ENCODE peak calls at places on chromosomes 7 and 10, in nine cellular contexts. P is GM12878, W is transverse colon, Y is sigmoid colon, Z is K562, R is GM23338, O is HCT116, F is spleen, D is suprapubic skin. A is an unnamed sample. For H3K4me1, the result is how much of the 10 kb centered on the place peaks cover.

GRCh38 chr7:90758933-90759562 is 162.9 kb downstream of the CDK14 start:
- DNase-seq in P (no peak), W (no peak), Y (no peak), Z (no peak), R (no peak), O (no peak), F (no peak), D (no peak), A (no peak)

GRCh38 chr10:4708123-4708759 is 117.8 kb upstream of the AKR1E2 start:
- DNase-seq in P (no peak), W (no peak), Y (no peak), Z (peak), R (peak), O (no peak), F (no peak), D (no peak), A (no peak)

GRCh38 chr10:92689663-92690210 is at the start of gene HHEX:
- DNase-seq in P (no peak), W (peak), Y (peak), Z (peak), R (no peak), O (peak), F (peak), D (no peak), A (no peak)

GRCh38 chr7:129388353-129389098 is 45.7 kb upstream of the STRIP2 start:
- DNase-seq in P (no peak), W (no peak), Y (no peak), Z (no peak), R (no peak), O (no peak), F (no peak), D (no peak), A (no peak)

GRCh38 chr7:32335107-32335506 is 155.1 kb downstream of the LSM5 start:
- DNase-seq in P (no peak), W (no peak), Y (no peak), Z (no peak), R (no peak), O (no peak), F (no peak), D (no peak), A (no peak)

GRCh38 chr7:17679427-17679826 is 260.9 kb downstream of the SNX13 start:
- DNase-seq in P (no peak), W (no peak), Y (peak), Z (no peak), R (peak), O (no peak), F (no peak), D (no peak), A (no peak)

GRCh38 chr7:122790132-122790531 is 87.4 kb upstream of the RNF148 start:
- DNase-seq in P (no peak), W (no peak), Y (no peak), Z (no peak), R (no peak), O (no peak), F (no peak), D (no peak), A (no peak)

GRCh38 chr10:80454526-80455460 is 683 bp downstream of the TSPAN14 start:
- DNase-seq in P (no peak), W (peak), Y (peak), Z (peak), R (peak), O (no peak), F (peak), D (no peak), A (no peak)

GRCh38 chr10:124730790-124731189 is 13.4 kb downstream of the FAM53B start:
- DNase-seq in P (no peak), W (no peak), Y (no peak), Z (no peak), R (no peak), O (no peak), F (no peak), D (no peak), A (no peak)

GRCh38 chr10:100022403-100022802 is 12.7 kb upstream of the DNMBP start:
- DNase-seq in P (no peak), W (no peak), Y (no peak), Z (no peak), R (no peak), O (no peak), F (no peak), D (no peak), A (no peak)

GRCh38 chr10:80684217-80684616 is 146.5 kb downstream of the SH2D4B start:
- DNase-seq in P (no peak), W (no peak), Y (no peak), Z (peak), R (peak), O (peak), F (no peak), D (no peak), A (no peak)

GRCh38 chr10:77513220-77513619 is 124.4 kb downstream of the KCNMA1 start:
- DNase-seq in P (no peak), W (no peak), Y (no peak), Z (no peak), R (no peak), O (no peak), F (no peak), D (no peak), A (no peak)

GRCh38 chr10:48582970-48583369 is 21.9 kb downstream of the ARHGAP22 start:
- DNase-seq in P (no peak), W (no peak), Y (no peak), Z (no peak), R (no peak), O (no peak), F (no peak), D (peak), A (no peak)

GRCh38 chr7:23228412-23228811 is 18.2 kb upstream of the GPNMB start:
- DNase-seq in P (no peak), W (no peak), Y (no peak), Z (no peak), R (no peak), O (no peak), F (no peak), D (no peak), A (no peak)

GRCh38 chr10:84117683-84118394 is 21.5 kb upstream of the GHITM start:
- DNase-seq in P (no peak), W (no peak), Y (no peak), Z (no peak), R (no peak), O (no peak), F (no peak), D (no peak), A (no peak)

GRCh38 chr10:76015245-76015644 is 583.8 kb downstream of the LRMDA start:
- DNase-seq in P (no peak), W (no peak), Y (peak), Z (no peak), R (no peak), O (no peak), F (no peak), D (no peak), A (no peak)

GRCh38 chr7:107065929-107066247 is 21.4 kb downstream of the PRKAR2B start:
- DNase-seq in P (no peak), W (no peak), Y (no peak), Z (no peak), R (no peak), O (no peak), F (no peak), D (no peak), A (no peak)

GRCh38 chr10:42630537-42631134 is 7.7 kb downstream of the ZNF33B start:
- DNase-seq in P (no peak), W (no peak), Y (no peak), Z (no peak), R (no peak), O (no peak), F (no peak), D (no peak), A (no peak)

GRCh38 chr10:26557641-26558014 is 119.5 kb downstream of the APBB1IP start:
- DNase-seq in P (no peak), W (no peak), Y (no peak), Z (no peak), R (no peak), O (no peak), F (no peak), D (no peak), A (no peak)

GRCh38 chr7:48088559-48089414 is at the start of gene UPP1:
- DNase-seq in P (peak), W (peak), Y (peak), Z (peak), R (peak), O (peak), F (peak), D (peak), A (peak)

GRCh38 chr7:132472463-132473120 is 103.7 kb downstream of the PLXNA4 start:
- DNase-seq in P (no peak), W (no peak), Y (peak), Z (no peak), R (no peak), O (no peak), F (no peak), D (no peak), A (no peak)

GRCh38 chr10:70931168-70931805 is 42.9 kb upstream of the PCBD1 start:
- DNase-seq in P (no peak), W (no peak), Y (no peak), Z (no peak), R (peak), O (no peak), F (no peak), D (no peak), A (no peak)

GRCh38 chr10:34814228-34815173 is 595 bp downstream of the PARD3 start:
- DNase-seq in P (no peak), W (peak), Y (peak), Z (peak), R (peak), O (no peak), F (peak), D (peak), A (no peak)

GRCh38 chr7:19145429-19146201 is 394 bp upstream of the FERD3L start:
- DNase-seq in P (no peak), W (no peak), Y (no peak), Z (no peak), R (peak), O (no peak), F (no peak), D (no peak), A (no peak)

GRCh38 chr7:2715341-2716231 is 27.6 kb downstream of the AMZ1 start:
- DNase-seq in P (no peak), W (no peak), Y (no peak), Z (no peak), R (no peak), O (no peak), F (no peak), D (no peak), A (no peak)

GRCh38 chr7:2713978-2714377 is 26.0 kb downstream of the AMZ1 start:
- DNase-seq in P (no peak), W (no peak), Y (no peak), Z (no peak), R (no peak), O (no peak), F (no peak), D (no peak), A (no peak)

GRCh38 chr7:2713370-2713769 is 25.4 kb downstream of the AMZ1 start:
- DNase-seq in P (no peak), W (no peak), Y (no peak), Z (no peak), R (peak), O (no peak), F (no peak), D (no peak), A (no peak)

GRCh38 chr7:2716488-2716887 is 28.5 kb downstream of the AMZ1 start:
- DNase-seq in P (no peak), W (no peak), Y (no peak), Z (no peak), R (no peak), O (no peak), F (no peak), D (no peak), A (no peak)

GRCh38 chr7:2714636-2715035 is 26.6 kb downstream of the AMZ1 start:
- DNase-seq in P (no peak), W (no peak), Y (no peak), Z (no peak), R (no peak), O (no peak), F (no peak), D (no peak), A (no peak)
- H3K27ac ChIP-seq in P (no peak), W (no peak), Y (no peak), Z (no peak), R (no peak), O (no peak), F (no peak), D (no peak), A (no peak)

GRCh38 chr10:7122561-7122960 is 288.3 kb downstream of the SFMBT2 start:
- DNase-seq in P (no peak), W (no peak), Y (no peak), Z (no peak), R (no peak), O (no peak), F (no peak), D (no peak), A (no peak)

GRCh38 chr10:7119325-7120015 is 291.4 kb downstream of the SFMBT2 start:
- DNase-seq in P (no peak), W (no peak), Y (no peak), Z (peak), R (no peak), O (no peak), F (no peak), D (no peak), A (no peak)

GRCh38 chr10:7123719-7124118 is 287.1 kb downstream of the SFMBT2 start:
- DNase-seq in P (no peak), W (no peak), Y (no peak), Z (no peak), R (no peak), O (no peak), F (no peak), D (no peak), A (no peak)

GRCh38 chr10:7117806-7118674 is 292.8 kb downstream of the SFMBT2 start:
- DNase-seq in P (no peak), W (no peak), Y (no peak), Z (no peak), R (no peak), O (no peak), F (no peak), D (no peak), A (no peak)

DNA sequence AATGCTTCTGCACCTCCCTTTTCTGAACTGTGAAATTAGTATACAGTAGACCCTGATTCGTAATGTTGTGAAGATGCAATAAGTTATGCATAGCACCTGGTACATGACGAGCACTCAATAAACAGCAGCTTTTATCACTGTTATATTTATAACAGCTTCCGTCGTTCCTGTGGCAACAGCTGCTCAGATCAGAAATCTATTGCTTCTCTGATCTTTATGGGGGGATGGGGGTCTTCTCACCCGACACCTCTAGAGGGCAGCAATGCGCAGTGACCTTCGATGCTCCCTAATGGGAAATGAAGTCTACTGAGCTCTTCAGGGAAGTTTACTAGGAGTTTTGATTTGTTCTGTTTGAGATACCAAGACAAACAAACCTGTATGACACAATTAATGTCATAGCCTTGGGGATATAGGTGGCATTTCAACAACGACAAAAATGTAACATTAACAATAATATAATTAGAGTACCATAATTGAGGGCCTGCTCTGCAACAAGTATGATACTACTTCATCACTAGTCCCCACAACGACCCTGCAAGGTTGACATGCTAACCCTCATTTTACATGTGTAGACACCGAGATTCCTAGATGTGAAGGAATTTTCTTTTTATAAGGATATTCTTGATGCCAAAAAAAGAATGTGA is 289.6 kb downstream of the SFMBT2 start:
- DNase-seq in P (no peak), W (peak), Y (no peak), Z (peak), R (peak), O (peak), F (peak), D (no peak), A (no peak)
- H3K4me1 ChIP-seq in P (under half), W (under half), Y (under half), Z (under half), R (under half), O (under half), F (under half), D (under half), A (under half)

GRCh38 chr7:30452278-30452930 is 26.2 kb downstream of the NOD1 start:
- DNase-seq in P (no peak), W (no peak), Y (peak), Z (no peak), R (no peak), O (no peak), F (no peak), D (peak), A (no peak)

GRCh38 chr7:30448461-30449189 is 30.0 kb downstream of the NOD1 start:
- DNase-seq in P (no peak), W (no peak), Y (no peak), Z (no peak), R (no peak), O (no peak), F (no peak), D (no peak), A (no peak)

GRCh38 chr7:30450983-30451497 is 27.5 kb downstream of the NOD1 start:
- DNase-seq in P (no peak), W (no peak), Y (peak), Z (no peak), R (no peak), O (no peak), F (no peak), D (peak), A (no peak)

GRCh38 chr7:30451539-30452277 is 26.9 kb downstream of the NOD1 start:
- DNase-seq in P (no peak), W (no peak), Y (peak), Z (no peak), R (no peak), O (no peak), F (no peak), D (peak), A (no peak)

GRCh38 chr7:30450123-30450982 is 28.2 kb downstream of the NOD1 start:
- DNase-seq in P (no peak), W (no peak), Y (peak), Z (no peak), R (peak), O (no peak), F (no peak), D (no peak), A (no peak)
- TF ChIP-seq POLR2AphosphoS5 in P (no peak), W (no peak), Y (no peak), Z (no peak), R (no peak), O (no peak), F (no peak), D (no peak), A (no peak)

GRCh38 chr10:11012880-11013279 is 4.8 kb upstream of the CELF2 start:
- DNase-seq in P (no peak), W (no peak), Y (no peak), Z (no peak), R (no peak), O (no peak), F (no peak), D (no peak), A (no peak)

GRCh38 chr10:11016959-11017574 is 605 bp upstream of the CELF2 start:
- DNase-seq in P (no peak), W (no peak), Y (no peak), Z (no peak), R (no peak), O (no peak), F (no peak), D (no peak), A (no peak)

GRCh38 chr10:11015371-11015934 is 2.2 kb upstream of the CELF2 start:
- DNase-seq in P (no peak), W (no peak), Y (no peak), Z (no peak), R (no peak), O (no peak), F (no peak), D (no peak), A (no peak)

GRCh38 chr10:11012476-11012875 is 5.2 kb upstream of the CELF2 start:
- DNase-seq in P (no peak), W (no peak), Y (no peak), Z (no peak), R (no peak), O (no peak), F (no peak), D (no peak), A (no peak)

DNA sequence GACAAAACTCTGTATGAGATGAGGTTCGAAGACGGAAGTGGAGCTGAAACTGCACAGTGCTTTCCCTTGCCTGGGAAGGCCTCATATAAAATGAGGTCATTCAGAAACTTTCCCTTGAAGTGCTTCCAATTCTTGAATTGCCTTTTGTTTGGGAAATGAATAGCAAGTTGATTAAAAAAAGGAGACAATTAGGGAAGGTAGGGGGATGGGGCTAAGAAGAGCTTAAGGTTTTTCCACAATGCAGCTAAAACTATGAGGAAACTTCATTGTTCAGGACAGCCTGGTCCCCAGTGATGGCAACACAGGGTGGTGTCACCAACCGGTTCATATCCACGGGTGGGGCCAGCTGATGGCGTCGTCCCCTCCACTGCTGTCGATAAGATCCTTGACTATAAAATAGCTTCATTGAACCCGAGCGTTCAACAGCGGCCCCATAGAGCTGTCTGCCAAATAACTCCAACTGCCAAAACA is 3.0 kb upstream of the CELF2 start:
- DNase-seq in P (no peak), W (peak), Y (no peak), Z (no peak), R (no peak), O (no peak), F (no peak), D (no peak), A (no peak)
- H3K27ac ChIP-seq in P (no peak), W (peak), Y (peak), Z (no peak), R (no peak), O (no peak), F (no peak), D (peak), A (peak)

DNA sequence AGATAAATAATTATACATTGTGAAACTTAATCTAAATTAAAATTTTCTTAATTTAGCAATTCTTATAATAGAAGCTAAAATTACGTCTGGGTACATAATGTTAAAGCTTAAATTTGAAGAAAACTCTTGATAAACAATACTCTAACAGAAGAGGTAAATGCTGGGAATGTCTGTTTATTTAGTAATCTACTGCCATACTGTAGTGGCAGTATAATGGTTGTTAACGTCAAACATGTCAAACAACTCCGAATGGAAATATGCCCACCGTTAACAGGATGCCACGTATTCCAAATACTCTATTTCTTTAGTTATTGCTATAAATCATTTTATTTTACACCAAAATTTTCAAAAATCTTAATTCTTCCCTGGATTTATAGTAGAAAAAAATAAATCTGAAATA is 40.0 kb upstream of the PTPN12 start:
- DNase-seq in P (no peak), W (no peak), Y (no peak), Z (no peak), R (no peak), O (no peak), F (no peak), D (no peak), A (no peak)
- H3K4me1 ChIP-seq in P (under half), W (under half), Y (under half), Z (under half), R (under half), O (under half), F (under half), D (under half), A (under half)

DNA sequence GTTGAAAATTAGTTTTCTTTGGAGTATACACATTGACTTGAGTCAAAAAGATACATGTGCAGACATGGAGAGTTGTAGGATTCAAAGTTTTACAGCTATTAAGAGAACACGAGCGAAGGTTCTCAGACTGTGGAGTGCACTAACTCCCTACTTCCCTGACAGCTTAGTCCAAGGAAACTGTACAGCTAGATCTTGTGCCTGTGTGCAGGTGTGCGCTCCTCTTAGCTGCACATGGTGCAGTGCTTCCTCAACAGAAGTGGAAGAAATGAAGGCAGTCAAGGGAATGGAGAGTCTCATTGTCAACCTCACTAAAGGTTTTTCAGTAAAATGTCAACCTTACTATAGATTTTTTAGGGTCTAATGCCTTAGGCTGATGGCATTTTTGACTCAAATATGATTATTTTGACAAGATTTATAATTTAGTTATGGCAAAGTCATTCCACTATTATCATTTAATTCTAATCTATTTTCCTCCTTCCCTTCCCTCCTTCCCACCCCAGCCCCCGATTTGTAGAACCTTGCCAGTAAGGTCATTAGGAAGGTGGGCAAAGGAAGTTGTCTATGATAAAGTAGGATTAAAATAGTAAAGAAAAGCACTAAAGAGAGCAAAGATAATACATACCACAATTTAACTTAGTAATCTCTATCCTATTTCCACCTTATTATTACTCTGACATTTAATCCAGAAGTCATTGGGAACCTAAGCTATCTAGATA is 13.6 kb downstream of the PDK4 start:
- DNase-seq in P (no peak), W (no peak), Y (peak), Z (no peak), R (no peak), O (no peak), F (no peak), D (no peak), A (no peak)
- TF ChIP-seq POLR2AphosphoS5 in P (no peak), W (peak), Y (peak), Z (no peak), R (no peak), O (no peak), F (no peak), D (no peak), A (peak)

GRCh38 chr7:55574062-55574717 is 1.9 kb upstream of the VOPP1 start:
- DNase-seq in P (no peak), W (no peak), Y (no peak), Z (no peak), R (no peak), O (no peak), F (no peak), D (no peak), A (no peak)
- H3K27ac ChIP-seq in P (no peak), W (peak), Y (peak), Z (no peak), R (no peak), O (no peak), F (no peak), D (no peak), A (no peak)